ENCODE peak calls at places on chromosome 19, in four cellular contexts. L, Y, A and J are unnamed samples.

GRCh38 chr19:7845390-7846179 is 15.6 kb downstream of the EVI5L start:
- DNase-seq in L (no peak), Y (no peak), A (no peak), J (no peak)

GRCh38 chr19:56868446-56868845 is 27.9 kb upstream of the PEG3 start:
- DNase-seq in L (no peak), Y (no peak), A (no peak), J (no peak)

GRCh38 chr19:48757741-48758144 is 2.4 kb downstream of the FGF21 start:
- DNase-seq in L (no peak), Y (no peak), A (no peak), J (no peak)

GRCh38 chr19:516884-517424 is 9.7 kb downstream of the TPGS1 start:
- DNase-seq in L (no peak), Y (no peak), A (no peak), J (no peak)

GRCh38 chr19:30520735-30521479 is 148.7 kb downstream of the ZNF536 start:
- DNase-seq in L (no peak), Y (no peak), A (no peak), J (no peak)

GRCh38 chr19:38729653-38730469 is 14.4 kb downstream of the CAPN12 start:
- DNase-seq in L (peak), Y (peak), A (peak), J (peak)

GRCh38 chr19:2047449-2048103 is 3.5 kb downstream of the MKNK2 start:
- DNase-seq in L (peak), Y (peak), A (peak), J (no peak)

GRCh38 chr19:21848706-21849105 is 12.7 kb upstream of the ZNF43 start:
- DNase-seq in L (no peak), Y (no peak), A (no peak), J (no peak)

GRCh38 chr19:54137913-54138776 is 583 bp downstream of the CNOT3 start:
- DNase-seq in L (no peak), Y (peak), A (peak), J (no peak)

GRCh38 chr19:54179921-54180452 is 7.0 kb upstream of the TMC4 start:
- DNase-seq in L (no peak), Y (peak), A (peak), J (peak)

GRCh38 chr19:45348367-45349125 is 8.0 kb downstream of the KLC3 start:
- DNase-seq in L (no peak), Y (no peak), A (no peak), J (no peak)

GRCh38 chr19:46608178-46608577 is 7.0 kb downstream of the CALM3 start:
- DNase-seq in L (no peak), Y (no peak), A (no peak), J (no peak)

GRCh38 chr19:40286235-40286530 is 1.0 kb upstream of the AKT2 start:
- DNase-seq in L (no peak), Y (no peak), A (no peak), J (no peak)

GRCh38 chr19:41442473-41443360 is at the start of gene ERICH4:
- DNase-seq in L (no peak), Y (no peak), A (no peak), J (no peak)

GRCh38 chr19:9735986-9736385 is 32.6 kb downstream of the ZNF846 start:
- DNase-seq in L (no peak), Y (no peak), A (no peak), J (no peak)

GRCh38 chr19:35559281-35559659 is 4.2 kb downstream of the ATP4A start:
- DNase-seq in L (no peak), Y (no peak), A (no peak), J (no peak)

GRCh38 chr19:12784394-12784870 is 6.9 kb upstream of the JUNB start:
- DNase-seq in L (no peak), Y (no peak), A (no peak), J (no peak)

GRCh38 chr19:42386974-42387707 is 3.0 kb downstream of the CNFN start:
- DNase-seq in L (peak), Y (peak), A (peak), J (peak)

GRCh38 chr19:31070126-31070525 is 279.1 kb downstream of the TSHZ3 start:
- DNase-seq in L (no peak), Y (no peak), A (no peak), J (no peak)

GRCh38 chr19:407501-408440 is 1.2 kb downstream of the C2CD4C start:
- DNase-seq in L (no peak), Y (no peak), A (peak), J (no peak)

GRCh38 chr19:16581971-16582343 is 9.7 kb upstream of the SLC35E1 start:
- DNase-seq in L (no peak), Y (peak), A (no peak), J (no peak)

GRCh38 chr19:16328824-16329482 is 4.3 kb downstream of the KLF2 start:
- DNase-seq in L (peak), Y (peak), A (peak), J (peak)

GRCh38 chr19:47351545-47351944 is 2.4 kb downstream of the DHX34 start:
- DNase-seq in L (peak), Y (peak), A (no peak), J (no peak)

GRCh38 chr19:36916991-36917390 is 859 bp downstream of the ZNF568 start:
- DNase-seq in L (peak), Y (peak), A (no peak), J (peak)

GRCh38 chr19:16358456-16358855 is 33.8 kb downstream of the KLF2 start:
- DNase-seq in L (no peak), Y (no peak), A (no peak), J (no peak)

GRCh38 chr19:18529782-18530181 is 7.9 kb upstream of the ELL start:
- DNase-seq in L (no peak), Y (no peak), A (no peak), J (no peak)

GRCh38 chr19:16364231-16364865 is 39.7 kb downstream of the KLF2 start:
- DNase-seq in L (no peak), Y (no peak), A (no peak), J (no peak)

GRCh38 chr19:20357921-20358320 is 190.9 kb downstream of the ZNF486 start:
- DNase-seq in L (no peak), Y (no peak), A (no peak), J (no peak)

GRCh38 chr19:33845498-33845897 is 48.8 kb downstream of the KCTD15 start:
- DNase-seq in L (no peak), Y (no peak), A (no peak), J (no peak)
- TF ChIP-seq CTCF in L (no peak), Y (no peak), A (no peak), J (no peak)

DNA sequence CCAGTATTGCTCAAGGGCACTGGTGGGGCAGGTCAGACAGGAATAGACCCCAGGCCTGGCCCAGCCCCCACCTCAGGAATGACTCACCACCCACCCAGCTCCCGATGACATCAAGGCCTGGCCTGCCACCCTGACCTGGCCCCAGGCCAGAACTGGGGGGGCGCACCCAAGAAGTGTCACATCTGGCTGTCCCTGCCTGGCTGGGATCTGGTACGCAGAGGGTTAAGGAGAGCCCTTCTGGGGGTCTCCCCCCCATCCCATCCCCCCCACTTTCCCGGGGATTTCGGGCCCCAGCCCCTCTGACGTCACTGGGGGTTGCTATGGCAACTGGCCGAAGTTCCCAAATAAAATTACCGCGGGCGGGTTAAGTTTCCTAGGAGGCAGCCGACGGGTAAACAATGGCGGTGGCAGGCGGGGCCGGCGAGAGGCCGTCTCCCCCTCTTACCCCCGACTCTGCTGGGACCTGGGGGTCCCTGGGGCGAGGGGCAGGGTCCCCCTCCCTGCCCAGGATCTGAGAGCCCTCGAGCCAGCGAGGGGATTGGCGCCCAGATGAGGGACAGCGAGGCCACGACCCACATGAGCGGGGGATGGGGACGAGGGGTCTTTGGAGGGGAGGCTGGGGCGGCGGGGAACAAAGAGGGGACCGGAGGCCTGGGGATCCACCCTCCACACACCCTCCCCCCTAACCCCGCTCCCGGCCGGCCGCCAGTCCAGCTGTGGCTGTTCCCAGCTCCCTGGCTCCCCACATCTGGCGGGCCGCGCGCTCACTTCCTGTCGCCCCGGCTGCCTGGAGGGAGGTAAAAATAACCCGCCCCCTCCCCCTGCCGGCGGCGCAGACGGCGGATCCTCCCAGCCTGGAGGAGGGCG is 29.7 kb upstream of the NANOS3 start:
- DNase-seq in L (peak), Y (peak), A (peak), J (peak)
- TF ChIP-seq CTCF in L (no peak), Y (no peak), A (peak), J (no peak)

DNA sequence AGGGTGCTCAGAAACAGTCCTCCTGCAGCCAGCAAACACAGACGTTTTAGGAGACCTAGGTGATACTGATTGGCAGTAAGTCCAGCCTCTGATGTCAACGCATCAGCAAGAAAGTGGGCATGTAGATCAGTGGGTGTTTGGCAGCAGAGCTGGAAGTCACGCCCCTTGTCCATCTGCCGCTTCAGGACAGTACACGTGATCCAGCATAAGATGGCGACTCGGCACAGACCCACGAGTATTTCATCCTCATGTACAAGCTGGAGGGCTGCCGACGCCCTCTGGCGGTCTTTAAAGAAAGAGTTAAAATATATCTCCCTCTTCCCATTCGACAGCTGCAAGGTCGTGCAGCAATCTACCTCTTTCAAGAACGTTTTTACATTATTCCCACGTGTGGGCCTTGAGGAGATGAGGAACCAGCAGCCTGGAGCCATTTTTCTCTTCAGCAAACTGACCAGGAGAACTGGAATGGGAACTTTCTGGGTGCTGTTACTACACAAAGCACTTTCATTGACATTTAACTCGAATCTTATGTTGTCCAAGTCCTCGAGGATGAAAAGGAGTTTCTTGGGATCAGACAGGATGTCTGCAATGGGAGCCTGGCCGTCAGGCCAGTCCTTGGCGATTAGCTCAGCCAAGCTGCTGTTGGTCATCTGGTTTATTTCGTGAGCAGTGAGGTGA is 22.3 kb downstream of the NLRP11 start:
- DNase-seq in L (peak), Y (peak), A (peak), J (peak)
- TF ChIP-seq CTCF in L (no peak), Y (peak), A (peak), J (peak)

DNA sequence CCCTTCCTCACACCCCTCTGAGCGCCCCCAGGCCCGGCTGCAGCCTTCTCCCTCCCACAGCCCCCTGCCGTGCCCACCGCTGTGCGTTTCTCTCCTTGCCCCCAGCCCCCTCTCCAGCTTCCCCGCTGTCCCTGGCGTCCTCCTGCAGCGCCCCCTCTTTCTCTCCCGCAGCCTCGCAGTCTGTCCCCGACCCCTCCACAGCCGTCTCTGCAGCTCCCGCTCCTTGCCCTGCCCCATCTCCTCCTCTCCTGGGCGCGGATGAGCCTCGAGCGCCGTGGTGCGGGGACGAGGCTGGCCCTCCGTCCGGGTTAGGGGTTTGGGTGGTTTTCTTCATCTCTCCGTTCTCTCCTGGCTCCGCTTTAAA is 1.1 kb downstream of the KMT5C start:
- DNase-seq in L (no peak), Y (no peak), A (no peak), J (no peak)
- TF ChIP-seq CTCF in L (no peak), Y (no peak), A (no peak), J (no peak)

GRCh38 chr19:55703790-55704215 is 28.8 kb downstream of the EPN1 start:
- DNase-seq in L (peak), Y (peak), A (no peak), J (peak)

GRCh38 chr19:55705972-55706371 is 30.9 kb downstream of the EPN1 start:
- DNase-seq in L (no peak), Y (no peak), A (no peak), J (no peak)

GRCh38 chr19:55702131-55702627 is 27.2 kb downstream of the EPN1 start:
- DNase-seq in L (no peak), Y (no peak), A (no peak), J (peak)

GRCh38 chr19:55700813-55701212 is 25.8 kb downstream of the EPN1 start:
- DNase-seq in L (no peak), Y (no peak), A (peak), J (peak)

GRCh38 chr19:55704494-55705245 is 29.6 kb downstream of the EPN1 start:
- DNase-seq in L (no peak), Y (no peak), A (no peak), J (no peak)
- TF ChIP-seq CTCF in L (no peak), Y (peak), A (no peak), J (no peak)

GRCh38 chr19:50839712-50840655 is 6.6 kb upstream of the KLK15 start:
- DNase-seq in L (no peak), Y (no peak), A (no peak), J (no peak)

GRCh38 chr19:50843701-50844221 is 10.4 kb upstream of the KLK15 start:
- DNase-seq in L (no peak), Y (no peak), A (no peak), J (no peak)

GRCh38 chr19:50842130-50842529 is 8.8 kb upstream of the KLK15 start:
- DNase-seq in L (no peak), Y (no peak), A (no peak), J (no peak)

GRCh38 chr19:50844296-50844935 is 10.3 kb upstream of the KLK3 start:
- DNase-seq in L (no peak), Y (no peak), A (no peak), J (no peak)

GRCh38 chr19:50843205-50843604 is 9.8 kb upstream of the KLK15 start:
- DNase-seq in L (no peak), Y (no peak), A (no peak), J (no peak)
- TF ChIP-seq CTCF in L (no peak), Y (no peak), A (no peak), J (no peak)

GRCh38 chr19:5289060-5289990 is 51.3 kb downstream of the PTPRS start:
- DNase-seq in L (no peak), Y (no peak), A (no peak), J (no peak)
- TF ChIP-seq CTCF in L (no peak), Y (no peak), A (no peak), J (no peak)